ENCODE peak calls at places on chromosomes 5 and 9, in four cellular contexts. J is HepG2, O is K562, M is GM12878. X is an unnamed sample.

GRCh38 chr9:87427851-87428506 is 69.7 kb upstream of the DAPK1 start:
- DNase-seq in O (no peak), M (no peak), J (no peak), X (no peak)

GRCh38 chr5:140322751-140323731 is 20.1 kb upstream of the PFDN1 start:
- DNase-seq in M (no peak), O (no peak), J (peak), X (no peak)

GRCh38 chr5:84382363-84383295 is 2.1 kb downstream of the EDIL3 start:
- DNase-seq in J (no peak), O (no peak), M (no peak), X (peak)

GRCh38 chr5:168114444-168115017 is 176.9 kb upstream of the WWC1 start:
- DNase-seq in O (peak), M (no peak), J (peak), X (peak)

GRCh38 chr9:3467593-3468219 is 58.1 kb downstream of the RFX3 start:
- DNase-seq in O (peak), M (no peak), J (peak), X (peak)

GRCh38 chr5:102388235-102388634 is 92.2 kb upstream of the SLCO4C1 start:
- DNase-seq in O (no peak), J (no peak), M (no peak), X (no peak)

GRCh38 chr5:95941756-95942155 is 19.9 kb downstream of the ELL2 start:
- DNase-seq in M (no peak), O (no peak), J (no peak), X (no peak)

GRCh38 chr5:57979671-57980070 is 480.2 kb downstream of the PLK2 start:
- DNase-seq in M (no peak), O (no peak), J (no peak), X (no peak)

GRCh38 chr5:76319673-76320072 is 83.4 kb upstream of the IQGAP2 start:
- DNase-seq in O (peak), M (no peak), J (no peak), X (no peak)

GRCh38 chr9:89686134-89686533 is 81.3 kb downstream of the GADD45G start:
- DNase-seq in O (no peak), M (no peak), J (no peak), X (no peak)

GRCh38 chr5:156149203-156149602 is 177.8 kb upstream of the SGCD start:
- DNase-seq in M (no peak), J (no peak), O (no peak), X (no peak)

GRCh38 chr5:170554566-170555267 is 50.9 kb downstream of the KCNIP1 start:
- DNase-seq in M (no peak), O (no peak), J (no peak), X (peak)

GRCh38 chr9:121738969-121739368 is 87.5 kb downstream of the DAB2IP start:
- DNase-seq in J (peak), M (no peak), O (no peak), X (no peak)

DNA sequence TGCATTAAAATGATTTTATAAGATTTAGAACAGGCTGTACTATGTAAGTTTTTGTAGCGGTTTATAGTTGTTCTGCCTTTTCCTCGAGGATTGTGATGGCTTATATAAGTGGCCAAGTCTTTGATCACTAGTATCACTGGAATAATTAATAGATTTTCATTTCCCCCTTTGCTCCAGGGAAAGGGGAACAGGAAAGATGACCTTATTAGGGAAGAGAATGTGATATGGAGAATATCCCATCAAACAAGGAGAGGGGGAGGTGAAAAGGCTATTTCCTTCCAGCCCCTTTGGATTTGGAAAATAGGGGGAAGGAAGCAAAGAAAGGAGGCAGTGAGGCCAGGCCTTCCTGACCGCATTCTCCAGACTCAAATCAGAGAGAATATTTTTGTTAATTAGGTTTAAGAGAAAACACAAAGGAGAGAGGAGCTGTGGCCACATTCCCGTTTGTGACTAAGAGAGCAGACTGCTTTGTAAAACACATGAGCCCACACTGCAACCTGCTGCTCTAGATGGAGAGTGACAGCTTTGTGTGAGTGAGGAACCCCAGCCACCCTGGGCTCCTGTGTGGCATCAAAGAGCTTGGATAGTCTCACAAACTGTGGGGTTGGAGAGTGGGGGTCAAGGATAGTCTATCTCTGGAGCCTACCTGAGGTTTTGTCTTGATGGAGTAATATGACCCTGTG is 359.5 kb downstream of the DTWD2 start:
- DNase-seq in J (no peak), M (no peak), O (no peak), X (no peak)
- TF ChIP-seq FOXK2 in J (no peak), M (no peak), O (no peak), X (no peak)

DNA sequence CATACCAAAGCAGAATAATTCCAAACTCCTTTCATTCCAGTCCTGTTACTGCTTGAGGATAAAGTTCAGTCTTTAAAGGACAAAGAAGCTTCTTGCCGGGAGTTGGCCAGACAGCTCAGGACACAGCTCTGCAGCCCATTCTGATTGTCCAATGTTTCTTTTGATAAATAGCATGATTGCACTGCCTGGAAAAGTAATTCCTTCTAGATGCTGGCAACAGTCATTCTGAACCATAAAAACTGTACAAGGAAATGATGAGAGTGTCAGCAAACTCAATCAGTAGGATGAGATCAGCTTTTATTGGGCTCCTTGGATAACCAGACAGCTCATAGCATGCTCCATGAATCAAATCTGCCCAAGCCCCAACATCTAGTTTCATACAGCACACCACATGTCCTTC is 219.7 kb upstream of the NREP start:
- DNase-seq in O (no peak), J (no peak), M (no peak), X (no peak)
- TF ChIP-seq BHLHE40 in O (no peak), J (no peak), M (no peak), X (no peak)

DNA sequence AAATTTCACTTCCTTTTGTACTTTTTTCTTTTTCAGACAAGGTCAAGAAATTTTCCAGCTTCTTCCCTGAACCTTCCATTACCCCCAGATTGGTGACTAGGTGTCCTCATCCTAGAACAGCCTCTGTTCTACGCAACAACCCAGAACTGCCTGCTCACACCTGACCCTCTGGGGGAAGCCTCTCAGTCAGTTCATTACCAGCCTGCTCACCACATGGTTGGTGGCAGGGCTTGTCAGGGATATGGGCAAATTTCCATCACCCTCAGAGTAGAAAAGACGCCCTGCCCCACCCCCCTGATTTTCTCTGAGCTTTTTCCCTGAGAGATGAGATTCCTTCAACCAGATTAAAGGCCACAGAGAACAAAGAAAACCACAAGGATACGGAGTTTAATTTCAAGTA is 5.3 kb upstream of the CFAP95 start:
- DNase-seq in J (no peak), M (no peak), O (no peak), X (no peak)
- TF ChIP-seq FOXM1 in J (no peak), M (no peak), O (no peak), X (no peak)

DNA sequence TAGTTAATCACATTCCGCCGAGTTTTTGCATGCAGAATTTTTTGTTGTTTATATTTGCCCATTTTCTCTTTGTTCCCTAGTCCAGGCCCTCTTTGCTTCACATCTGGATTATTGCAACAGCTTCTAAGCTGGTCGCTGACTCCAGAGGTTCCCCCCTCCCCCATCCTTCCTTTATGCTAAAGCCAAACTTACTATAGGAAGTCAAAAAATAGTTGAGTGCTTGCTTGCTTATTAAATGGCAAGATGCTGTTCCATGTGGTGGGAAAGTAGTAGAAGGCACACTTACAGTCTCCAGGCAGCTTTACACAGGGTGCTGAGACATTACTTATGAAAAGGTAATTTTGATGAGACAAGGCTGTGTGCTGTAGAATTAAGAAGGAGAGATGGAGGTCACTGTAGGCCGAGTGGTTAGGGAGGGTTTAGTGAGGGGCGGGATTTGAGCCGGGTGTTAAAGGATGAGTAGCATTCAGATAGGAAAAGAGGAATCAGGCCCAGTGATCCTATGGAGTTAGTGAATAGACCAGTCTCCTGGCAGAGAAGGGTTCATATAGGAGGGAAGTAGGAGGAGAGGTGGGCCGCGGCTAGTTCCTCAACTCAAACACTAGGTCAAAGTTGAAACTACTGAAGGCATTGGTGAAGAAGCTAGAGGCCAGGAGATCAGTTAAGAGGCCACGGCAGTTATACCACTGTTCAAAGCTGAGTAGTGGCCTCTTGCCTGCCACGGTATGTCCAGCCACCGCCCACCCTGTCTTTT is 1.4 kb downstream of the ZBTB34 start:
- DNase-seq in O (peak), J (no peak), M (no peak), X (no peak)
- TF ChIP-seq FOXK2 in O (no peak), J (no peak), M (no peak), X (no peak)

GRCh38 chr9:10697044-10697443 is 84.2 kb upstream of the PTPRD start:
- DNase-seq in O (no peak), J (no peak), M (no peak), X (no peak)
- TF ChIP-seq BHLHE40 in O (no peak), J (no peak), M (no peak), X (no peak)

GRCh38 chr5:119220576-119221197 is 135.1 kb upstream of the TNFAIP8 start:
- DNase-seq in J (no peak), M (no peak), O (no peak), X (no peak)
- TF ChIP-seq FOXM1 in J (no peak), M (no peak), O (no peak), X (no peak)

DNA sequence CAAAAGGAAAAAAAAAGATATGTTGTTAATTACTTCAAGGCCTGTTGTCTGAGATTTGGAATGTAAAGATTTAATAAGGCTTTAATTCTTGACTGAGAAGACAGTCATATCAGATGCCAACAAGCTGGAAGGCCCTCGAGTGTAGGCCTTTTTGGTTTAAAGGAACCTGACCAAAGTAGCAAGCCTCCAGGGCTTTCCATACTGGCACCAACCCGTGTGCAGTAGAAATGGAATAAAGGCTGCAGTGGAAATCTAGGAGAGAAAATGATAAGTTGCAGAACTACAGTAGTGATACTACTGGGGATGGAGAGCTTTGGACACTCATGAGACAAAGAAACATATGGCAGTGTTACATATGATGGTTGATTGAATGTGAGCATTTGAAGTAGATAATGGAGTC is 358.0 kb downstream of the TAF11L14 start:
- DNase-seq in O (no peak), J (no peak), M (no peak), X (no peak)
- TF ChIP-seq FOXK2 in O (no peak), J (no peak), M (no peak), X (no peak)

X was measured in HEK293T.